ENCODE peak calls at places on chromosomes 3 and 15, in eight cellular contexts. One of them, this sample, is unnamed.

GRCh38 chr3:133944641-133945441 is 49.2 kb upstream of the RAB6B start:
- DNase-seq in stimulated activated naive CD8-positive, alpha-beta T cell treated with anti-CD3 and anti-CD28 coated beads, Interleukin-15, Interleukin-2, amounts not matched to agents 100 U/mL and 50 U/mL, for 24 hours: no peak
- DNase-seq in HFFc6: peak; percentile 67
- DNase-seq in endothelial cell: no peak
- DNase-seq in dermis microvascular lymphatic vessel endothelial cell: peak; percentile 96
- DNase-seq in tibial nerve: no peak
- DNase-seq in psoas muscle: no peak
- DNase-seq in colonic mucosa: no peak
- DNase-seq in this sample: peak; percentile 46

GRCh38 chr15:29369261-29369660 is 99.6 kb upstream of the NSMCE3 start:
- DNase-seq in psoas muscle: no peak
- DNase-seq in stimulated activated naive CD8-positive, alpha-beta T cell treated with anti-CD3 and anti-CD28 coated beads, Interleukin-15, Interleukin-2, amounts not matched to agents 100 U/mL and 50 U/mL, for 24 hours: no peak
- DNase-seq in HFFc6: no peak
- DNase-seq in tibial nerve: no peak
- DNase-seq in colonic mucosa: no peak
- DNase-seq in dermis microvascular lymphatic vessel endothelial cell: no peak
- DNase-seq in endothelial cell: no peak
- DNase-seq in this sample: no peak

GRCh38 chr3:168865022-168865551 is 769.4 kb upstream of the GOLIM4 start:
- DNase-seq in psoas muscle: no peak
- DNase-seq in HFFc6: peak; percentile 21
- DNase-seq in endothelial cell: peak; percentile 21
- DNase-seq in colonic mucosa: peak; percentile 41
- DNase-seq in dermis microvascular lymphatic vessel endothelial cell: peak; percentile 53
- DNase-seq in tibial nerve: no peak
- DNase-seq in stimulated activated naive CD8-positive, alpha-beta T cell treated with anti-CD3 and anti-CD28 coated beads, Interleukin-15, Interleukin-2, amounts not matched to agents 100 U/mL and 50 U/mL, for 24 hours: no peak
- DNase-seq in this sample: no peak

GRCh38 chr3:32399030-32399620 is 7.5 kb downstream of the CMTM7 start:
- DNase-seq in dermis microvascular lymphatic vessel endothelial cell: peak; percentile 77
- DNase-seq in psoas muscle: no peak
- DNase-seq in HFFc6: peak; percentile 37
- DNase-seq in stimulated activated naive CD8-positive, alpha-beta T cell treated with anti-CD3 and anti-CD28 coated beads, Interleukin-15, Interleukin-2, amounts not matched to agents 100 U/mL and 50 U/mL, for 24 hours: no peak
- DNase-seq in endothelial cell: peak; percentile 43
- DNase-seq in colonic mucosa: peak; percentile 58
- DNase-seq in tibial nerve: no peak
- DNase-seq in this sample: no peak

GRCh38 chr3:31448882-31449243 is 83.9 kb upstream of the STT3B start:
- DNase-seq in colonic mucosa: no peak
- DNase-seq in endothelial cell: no peak
- DNase-seq in dermis microvascular lymphatic vessel endothelial cell: no peak
- DNase-seq in tibial nerve: no peak
- DNase-seq in HFFc6: no peak
- DNase-seq in psoas muscle: no peak
- DNase-seq in stimulated activated naive CD8-positive, alpha-beta T cell treated with anti-CD3 and anti-CD28 coated beads, Interleukin-15, Interleukin-2, amounts not matched to agents 100 U/mL and 50 U/mL, for 24 hours: no peak
- DNase-seq in this sample: no peak

GRCh38 chr3:168616901-168617300 is 521.2 kb upstream of the GOLIM4 start:
- DNase-seq in colonic mucosa: no peak
- DNase-seq in HFFc6: no peak
- DNase-seq in psoas muscle: no peak
- DNase-seq in tibial nerve: no peak
- DNase-seq in endothelial cell: no peak
- DNase-seq in dermis microvascular lymphatic vessel endothelial cell: no peak
- DNase-seq in stimulated activated naive CD8-positive, alpha-beta T cell treated with anti-CD3 and anti-CD28 coated beads, Interleukin-15, Interleukin-2, amounts not matched to agents 100 U/mL and 50 U/mL, for 24 hours: no peak
- DNase-seq in this sample: no peak

GRCh38 chr15:41983221-41983620 is 10.9 kb upstream of the EHD4 start:
- DNase-seq in colonic mucosa: no peak
- DNase-seq in HFFc6: no peak
- DNase-seq in tibial nerve: no peak
- DNase-seq in psoas muscle: no peak
- DNase-seq in endothelial cell: no peak
- DNase-seq in stimulated activated naive CD8-positive, alpha-beta T cell treated with anti-CD3 and anti-CD28 coated beads, Interleukin-15, Interleukin-2, amounts not matched to agents 100 U/mL and 50 U/mL, for 24 hours: no peak
- DNase-seq in dermis microvascular lymphatic vessel endothelial cell: no peak
- DNase-seq in this sample: no peak

GRCh38 chr3:194265505-194265892 is 85.6 kb downstream of the CPN2 start:
- DNase-seq in stimulated activated naive CD8-positive, alpha-beta T cell treated with anti-CD3 and anti-CD28 coated beads, Interleukin-15, Interleukin-2, amounts not matched to agents 100 U/mL and 50 U/mL, for 24 hours: no peak
- DNase-seq in psoas muscle: peak; percentile 97
- DNase-seq in dermis microvascular lymphatic vessel endothelial cell: peak; percentile 100
- DNase-seq in tibial nerve: peak; percentile 79
- DNase-seq in HFFc6: peak; percentile 26
- DNase-seq in endothelial cell: no peak
- DNase-seq in colonic mucosa: peak; percentile 64
- DNase-seq in this sample: no peak

GRCh38 chr3:62211675-62212429 is 161.5 kb downstream of the FEZF2 start:
- DNase-seq in psoas muscle: no peak
- DNase-seq in colonic mucosa: peak; percentile 31
- DNase-seq in endothelial cell: no peak
- DNase-seq in stimulated activated naive CD8-positive, alpha-beta T cell treated with anti-CD3 and anti-CD28 coated beads, Interleukin-15, Interleukin-2, amounts not matched to agents 100 U/mL and 50 U/mL, for 24 hours: no peak
- DNase-seq in tibial nerve: no peak
- DNase-seq in dermis microvascular lymphatic vessel endothelial cell: no peak
- DNase-seq in HFFc6: no peak
- DNase-seq in this sample: peak; percentile 1

GRCh38 chr3:134928819-134929218 is 133.8 kb downstream of the EPHB1 start:
- DNase-seq in psoas muscle: no peak
- DNase-seq in colonic mucosa: no peak
- DNase-seq in dermis microvascular lymphatic vessel endothelial cell: no peak
- DNase-seq in endothelial cell: no peak
- DNase-seq in tibial nerve: no peak
- DNase-seq in HFFc6: no peak
- DNase-seq in stimulated activated naive CD8-positive, alpha-beta T cell treated with anti-CD3 and anti-CD28 coated beads, Interleukin-15, Interleukin-2, amounts not matched to agents 100 U/mL and 50 U/mL, for 24 hours: no peak
- DNase-seq in this sample: no peak

GRCh38 chr15:60989696-60990095 is 239.4 kb downstream of the RORA start:
- DNase-seq in tibial nerve: no peak
- DNase-seq in endothelial cell: no peak
- DNase-seq in HFFc6: peak; percentile 36
- DNase-seq in colonic mucosa: no peak
- DNase-seq in dermis microvascular lymphatic vessel endothelial cell: no peak
- DNase-seq in psoas muscle: no peak
- DNase-seq in stimulated activated naive CD8-positive, alpha-beta T cell treated with anti-CD3 and anti-CD28 coated beads, Interleukin-15, Interleukin-2, amounts not matched to agents 100 U/mL and 50 U/mL, for 24 hours: no peak
- DNase-seq in this sample: no peak

GRCh38 chr3:49172616-49173041 is 1.2 kb downstream of the KLHDC8B start:
- DNase-seq in dermis microvascular lymphatic vessel endothelial cell: no peak
- DNase-seq in psoas muscle: no peak
- DNase-seq in endothelial cell: no peak
- DNase-seq in stimulated activated naive CD8-positive, alpha-beta T cell treated with anti-CD3 and anti-CD28 coated beads, Interleukin-15, Interleukin-2, amounts not matched to agents 100 U/mL and 50 U/mL, for 24 hours: no peak
- DNase-seq in colonic mucosa: no peak
- DNase-seq in HFFc6: no peak
- DNase-seq in tibial nerve: no peak
- DNase-seq in this sample: no peak

GRCh38 chr3:105365536-105366301 is 990 bp upstream of the ALCAM start:
- DNase-seq in dermis microvascular lymphatic vessel endothelial cell: peak; percentile 56
- DNase-seq in tibial nerve: no peak
- DNase-seq in stimulated activated naive CD8-positive, alpha-beta T cell treated with anti-CD3 and anti-CD28 coated beads, Interleukin-15, Interleukin-2, amounts not matched to agents 100 U/mL and 50 U/mL, for 24 hours: no peak
- DNase-seq in endothelial cell: no peak
- DNase-seq in HFFc6: peak; percentile 64
- DNase-seq in psoas muscle: no peak
- DNase-seq in colonic mucosa: peak; percentile 22
- DNase-seq in this sample: peak; percentile 84

GRCh38 chr15:80070840-80071239 is 11.4 kb downstream of the ZFAND6 start:
- DNase-seq in tibial nerve: no peak
- DNase-seq in colonic mucosa: no peak
- DNase-seq in dermis microvascular lymphatic vessel endothelial cell: no peak
- DNase-seq in stimulated activated naive CD8-positive, alpha-beta T cell treated with anti-CD3 and anti-CD28 coated beads, Interleukin-15, Interleukin-2, amounts not matched to agents 100 U/mL and 50 U/mL, for 24 hours: no peak
- DNase-seq in psoas muscle: no peak
- DNase-seq in HFFc6: peak; percentile 35
- DNase-seq in endothelial cell: no peak
- DNase-seq in this sample: no peak

GRCh38 chr3:77618686-77619085 is 578.8 kb downstream of the ROBO2 start:
- DNase-seq in colonic mucosa: no peak
- DNase-seq in tibial nerve: no peak
- DNase-seq in endothelial cell: no peak
- DNase-seq in dermis microvascular lymphatic vessel endothelial cell: no peak
- DNase-seq in HFFc6: no peak
- DNase-seq in stimulated activated naive CD8-positive, alpha-beta T cell treated with anti-CD3 and anti-CD28 coated beads, Interleukin-15, Interleukin-2, amounts not matched to agents 100 U/mL and 50 U/mL, for 24 hours: no peak
- DNase-seq in psoas muscle: no peak
- DNase-seq in this sample: no peak

GRCh38 chr3:71692139-71692538 is 33.1 kb downstream of the EIF4E3 start:
- DNase-seq in psoas muscle: no peak
- DNase-seq in tibial nerve: no peak
- DNase-seq in dermis microvascular lymphatic vessel endothelial cell: no peak
- DNase-seq in endothelial cell: no peak
- DNase-seq in HFFc6: no peak
- DNase-seq in colonic mucosa: no peak
- DNase-seq in stimulated activated naive CD8-positive, alpha-beta T cell treated with anti-CD3 and anti-CD28 coated beads, Interleukin-15, Interleukin-2, amounts not matched to agents 100 U/mL and 50 U/mL, for 24 hours: no peak
- DNase-seq in this sample: no peak

GRCh38 chr3:56919137-56919796 is 117.5 kb upstream of the ARHGEF3 start:
- DNase-seq in tibial nerve: no peak
- DNase-seq in psoas muscle: no peak
- DNase-seq in HFFc6: no peak
- DNase-seq in colonic mucosa: no peak
- DNase-seq in dermis microvascular lymphatic vessel endothelial cell: no peak
- DNase-seq in endothelial cell: no peak
- DNase-seq in stimulated activated naive CD8-positive, alpha-beta T cell treated with anti-CD3 and anti-CD28 coated beads, Interleukin-15, Interleukin-2, amounts not matched to agents 100 U/mL and 50 U/mL, for 24 hours: no peak
- DNase-seq in this sample: no peak

GRCh38 chr15:78024141-78024567 is 53.4 kb downstream of the TBC1D2B start:
- DNase-seq in stimulated activated naive CD8-positive, alpha-beta T cell treated with anti-CD3 and anti-CD28 coated beads, Interleukin-15, Interleukin-2, amounts not matched to agents 100 U/mL and 50 U/mL, for 24 hours: no peak
- DNase-seq in HFFc6: no peak
- DNase-seq in colonic mucosa: no peak
- DNase-seq in psoas muscle: peak; percentile 89
- DNase-seq in tibial nerve: peak; percentile 59
- DNase-seq in dermis microvascular lymphatic vessel endothelial cell: no peak
- DNase-seq in endothelial cell: no peak
- DNase-seq in this sample: no peak

GRCh38 chr3:43346990-43347749 is 60.8 kb downstream of the SNRK start:
- DNase-seq in endothelial cell: no peak
- DNase-seq in psoas muscle: no peak
- DNase-seq in stimulated activated naive CD8-positive, alpha-beta T cell treated with anti-CD3 and anti-CD28 coated beads, Interleukin-15, Interleukin-2, amounts not matched to agents 100 U/mL and 50 U/mL, for 24 hours: peak; percentile 50
- DNase-seq in dermis microvascular lymphatic vessel endothelial cell: no peak
- DNase-seq in tibial nerve: no peak
- DNase-seq in HFFc6: no peak
- DNase-seq in colonic mucosa: no peak
- DNase-seq in this sample: no peak

GRCh38 chr3:37995652-37996641 is 5.4 kb downstream of the VILL start:
- DNase-seq in HFFc6: no peak
- DNase-seq in dermis microvascular lymphatic vessel endothelial cell: no peak
- DNase-seq in endothelial cell: no peak
- DNase-seq in psoas muscle: no peak
- DNase-seq in colonic mucosa: no peak
- DNase-seq in tibial nerve: no peak
- DNase-seq in stimulated activated naive CD8-positive, alpha-beta T cell treated with anti-CD3 and anti-CD28 coated beads, Interleukin-15, Interleukin-2, amounts not matched to agents 100 U/mL and 50 U/mL, for 24 hours: no peak
- DNase-seq in this sample: no peak

GRCh38 chr15:62756326-62756994 is 286.1 kb upstream of the TPM1 start:
- DNase-seq in endothelial cell: no peak
- DNase-seq in psoas muscle: no peak
- DNase-seq in stimulated activated naive CD8-positive, alpha-beta T cell treated with anti-CD3 and anti-CD28 coated beads, Interleukin-15, Interleukin-2, amounts not matched to agents 100 U/mL and 50 U/mL, for 24 hours: no peak
- DNase-seq in tibial nerve: no peak
- DNase-seq in colonic mucosa: no peak
- DNase-seq in HFFc6: no peak
- DNase-seq in dermis microvascular lymphatic vessel endothelial cell: no peak
- DNase-seq in this sample: no peak

GRCh38 chr15:73941044-73941443 is 14.8 kb downstream of the LOXL1 start:
- DNase-seq in dermis microvascular lymphatic vessel endothelial cell: no peak
- DNase-seq in tibial nerve: no peak
- DNase-seq in HFFc6: peak; percentile 83
- DNase-seq in stimulated activated naive CD8-positive, alpha-beta T cell treated with anti-CD3 and anti-CD28 coated beads, Interleukin-15, Interleukin-2, amounts not matched to agents 100 U/mL and 50 U/mL, for 24 hours: no peak
- DNase-seq in colonic mucosa: no peak
- DNase-seq in psoas muscle: peak; percentile 50
- DNase-seq in endothelial cell: no peak
- DNase-seq in this sample: no peak

GRCh38 chr15:89673162-89673506 is 6.0 kb downstream of the PLIN1 start:
- DNase-seq in dermis microvascular lymphatic vessel endothelial cell: peak; percentile 49
- DNase-seq in endothelial cell: peak; percentile 81
- DNase-seq in HFFc6: no peak
- DNase-seq in tibial nerve: no peak
- DNase-seq in colonic mucosa: no peak
- DNase-seq in psoas muscle: no peak
- DNase-seq in stimulated activated naive CD8-positive, alpha-beta T cell treated with anti-CD3 and anti-CD28 coated beads, Interleukin-15, Interleukin-2, amounts not matched to agents 100 U/mL and 50 U/mL, for 24 hours: peak; percentile 34
- DNase-seq in this sample: no peak